ENCODE peak calls at places on chromosomes 7 and 10, in eight cellular contexts. C is activated T-cell treated with anti-CD3 and anti-CD28 coated beads, Interleukin-2, amount 50 U/mL, for 72 hours; E is HEK293T; A is ELF-1; Y is left lung; T is K562; N is MCF 10A; P is frontal cortex. U is an unnamed sample.

GRCh38 chr7:2231992-2232765 is 566 bp downstream of the MAD1L1 start:
- DNase-seq in C (peak), E (peak), A (peak), Y (peak), T (peak), N (no peak), P (no peak), U (peak)

GRCh38 chr10:25745976-25746375 is 188.1 kb upstream of the MYO3A start:
- DNase-seq in C (no peak), E (no peak), A (no peak), Y (no peak), T (no peak), N (no peak), P (no peak), U (no peak)

GRCh38 chr7:130143986-130144618 is 61.1 kb downstream of the TMEM209 start:
- DNase-seq in C (no peak), E (no peak), A (no peak), Y (no peak), T (no peak), N (no peak), P (no peak), U (peak)

GRCh38 chr10:66982792-66983481 is 57.1 kb downstream of the LRRTM3 start:
- DNase-seq in C (no peak), E (peak), A (no peak), Y (no peak), T (no peak), N (no peak), P (no peak), U (no peak)

GRCh38 chr7:132569884-132570614 is 6.2 kb downstream of the PLXNA4 start:
- DNase-seq in C (no peak), E (no peak), A (no peak), Y (no peak), T (no peak), N (no peak), P (no peak), U (no peak)

GRCh38 chr10:50224330-50224952 is 26.9 kb downstream of the ASAH2 start:
- DNase-seq in C (peak), E (peak), A (peak), Y (no peak), T (peak), N (peak), P (no peak), U (peak)

GRCh38 chr7:16644987-16645592 is 464 bp downstream of the ANKMY2 start:
- DNase-seq in C (no peak), E (peak), A (no peak), Y (peak), T (peak), N (no peak), P (no peak), U (peak)

GRCh38 chr7:50822716-50823115 is 40.0 kb upstream of the GRB10 start:
- DNase-seq in C (no peak), E (no peak), A (no peak), Y (no peak), T (no peak), N (no peak), P (no peak), U (no peak)

GRCh38 chr7:41489885-41490284 is 213.0 kb downstream of the INHBA start:
- DNase-seq in C (no peak), E (no peak), A (no peak), Y (no peak), T (no peak), N (no peak), P (no peak), U (no peak)

GRCh38 chr10:85098835-85099521 is 770.6 kb downstream of the CCSER2 start:
- DNase-seq in C (no peak), E (no peak), A (no peak), Y (no peak), T (no peak), N (peak), P (no peak), U (no peak)

GRCh38 chr10:72031706-72032105 is 56.6 kb downstream of the SPOCK2 start:
- DNase-seq in C (no peak), E (no peak), A (no peak), Y (no peak), T (no peak), N (no peak), P (no peak), U (no peak)

GRCh38 chr10:48649349-48649944 is 35.2 kb upstream of the WDFY4 start:
- DNase-seq in C (no peak), E (no peak), A (no peak), Y (peak), T (no peak), N (no peak), P (no peak), U (no peak)

GRCh38 chr10:51389415-51390342 is 309.7 kb downstream of the CSTF2T start:
- DNase-seq in C (peak), E (peak), A (peak), Y (no peak), T (peak), N (peak), P (peak), U (peak)

GRCh38 chr10:9254353-9254752 is 1199.9 kb downstream of the GATA3 start:
- DNase-seq in C (no peak), E (no peak), A (no peak), Y (no peak), T (no peak), N (no peak), P (no peak), U (no peak)

GRCh38 chr7:45699726-45700390 is 125.7 kb downstream of the ADCY1 start:
- DNase-seq in C (no peak), E (no peak), A (no peak), Y (no peak), T (no peak), N (no peak), P (no peak), U (no peak)

GRCh38 chr7:70289067-70289466 is 690.8 kb downstream of the AUTS2 start:
- DNase-seq in C (no peak), E (no peak), A (no peak), Y (no peak), T (no peak), N (no peak), P (no peak), U (no peak)

GRCh38 chr10:82497451-82497850 is 622.5 kb downstream of the NRG3 start:
- DNase-seq in C (no peak), E (no peak), A (no peak), Y (no peak), T (no peak), N (peak), P (no peak), U (no peak)

GRCh38 chr10:22437620-22438588 is 92.6 kb downstream of the SPAG6 start:
- DNase-seq in C (peak), E (peak), A (no peak), Y (no peak), T (no peak), N (no peak), P (peak), U (no peak)

GRCh38 chr10:66625709-66626590 is 299.9 kb upstream of the LRRTM3 start:
- DNase-seq in C (no peak), E (no peak), A (no peak), Y (no peak), T (no peak), N (peak), P (no peak), U (no peak)

GRCh38 chr7:33831389-33832118 is 73.8 kb upstream of the BMPER start:
- DNase-seq in C (no peak), E (no peak), A (no peak), Y (no peak), T (no peak), N (peak), P (no peak), U (no peak)

GRCh38 chr10:133202778-133203651 is 27.0 kb upstream of the UTF1 start:
- DNase-seq in C (no peak), E (no peak), A (peak), Y (peak), T (no peak), N (no peak), P (no peak), U (no peak)

GRCh38 chr10:19847321-19847720 is 31.1 kb downstream of the PLXDC2 start:
- DNase-seq in C (no peak), E (no peak), A (no peak), Y (no peak), T (no peak), N (peak), P (no peak), U (no peak)

GRCh38 chr7:17299477-17299991 is 1.1 kb downstream of the AHR start:
- DNase-seq in C (no peak), E (no peak), A (no peak), Y (no peak), T (no peak), N (peak), P (no peak), U (no peak)

GRCh38 chr10:5976689-5977470 is 463 bp downstream of the IL15RA start:
- DNase-seq in C (peak), E (peak), A (peak), Y (peak), T (peak), N (peak), P (peak), U (peak)

GRCh38 chr7:140686921-140687320 is 9.6 kb upstream of the NDUFB2 start:
- DNase-seq in C (no peak), E (no peak), A (no peak), Y (no peak), T (no peak), N (no peak), P (no peak), U (no peak)

GRCh38 chr7:26090927-26091519 is 61.0 kb upstream of the NFE2L3 start:
- DNase-seq in C (no peak), E (peak), A (peak), Y (no peak), T (peak), N (peak), P (peak), U (peak)

GRCh38 chr7:135152447-135152846 is 4.6 kb downstream of the TMEM140 start:
- DNase-seq in C (no peak), E (no peak), A (no peak), Y (no peak), T (no peak), N (no peak), P (no peak), U (no peak)

GRCh38 chr7:41886906-41887311 is 184.0 kb upstream of the INHBA start:
- DNase-seq in C (no peak), E (no peak), A (peak), Y (peak), T (no peak), N (peak), P (no peak), U (peak)

GRCh38 chr10:132387723-132388210 is 9.2 kb upstream of the PWWP2B start:
- DNase-seq in C (peak), E (peak), A (peak), Y (peak), T (peak), N (peak), P (peak), U (peak)

GRCh38 chr7:142785841-142786250 is 15.1 kb downstream of the PRSS2 start:
- DNase-seq in C (peak), E (no peak), A (no peak), Y (no peak), T (peak), N (no peak), P (no peak), U (no peak)

GRCh38 chr10:45558406-45558805 is 114.2 kb downstream of the ZFAND4 start:
- DNase-seq in C (no peak), E (no peak), A (no peak), Y (no peak), T (no peak), N (no peak), P (no peak), U (no peak)

GRCh38 chr7:74502216-74502891 is 48.6 kb downstream of the GTF2IRD1 start:
- DNase-seq in C (no peak), E (no peak), A (no peak), Y (peak), T (no peak), N (peak), P (no peak), U (peak)

GRCh38 chr7:133602291-133602690 is 349.4 kb downstream of the EXOC4 start:
- DNase-seq in C (no peak), E (no peak), A (no peak), Y (no peak), T (no peak), N (peak), P (no peak), U (no peak)

GRCh38 chr7:134690016-134690415 is 43.4 kb downstream of the BPGM start:
- DNase-seq in C (no peak), E (no peak), A (no peak), Y (no peak), T (no peak), N (no peak), P (peak), U (no peak)

U was measured in H7.